ENCODE peak calls at places on chromosomes 5 and 9, in four cellular contexts. H, Z, T and N are unnamed samples.

GRCh38 chr5:58890265-58890664 is 307.4 kb downstream of the RAB3C start:
- DNase-seq in T (no peak), H (no peak), Z (no peak), N (no peak)

GRCh38 chr9:3087697-3088096 is 243.8 kb upstream of the PUM3 start:
- DNase-seq in T (no peak), Z (no peak), H (no peak), N (peak)

GRCh38 chr5:78591227-78591626 is 57.3 kb downstream of the LHFPL2 start:
- DNase-seq in T (no peak), H (no peak), Z (peak), N (peak)

GRCh38 chr5:33362915-33363314 is 77.8 kb upstream of the TARS1 start:
- DNase-seq in H (no peak), Z (peak), T (peak), N (peak)

GRCh38 chr9:136093995-136094881 is 851 bp downstream of the NACC2 start:
- DNase-seq in H (peak), T (no peak), Z (peak), N (peak)

GRCh38 chr5:110900829-110901228 is 162.0 kb downstream of the SLC25A46 start:
- DNase-seq in Z (peak), H (no peak), T (no peak), N (no peak)

GRCh38 chr9:93257808-93258331 is 73.9 kb downstream of the WNK2 start:
- DNase-seq in T (peak), Z (no peak), H (no peak), N (no peak)

GRCh38 chr9:111542497-111543254 is 17.7 kb downstream of the ZNF483 start:
- DNase-seq in H (no peak), Z (peak), T (no peak), N (peak)

GRCh38 chr9:111839981-111840380 is 45.2 kb upstream of the SHOC1 start:
- DNase-seq in T (no peak), H (no peak), Z (peak), N (no peak)

GRCh38 chr5:178432421-178433272 is 157.5 kb downstream of the COL23A1 start:
- DNase-seq in Z (no peak), H (no peak), T (no peak), N (no peak)

GRCh38 chr9:27838876-27839275 is 265.6 kb upstream of the C9orf72 start:
- DNase-seq in H (no peak), T (no peak), Z (no peak), N (no peak)

GRCh38 chr5:6772886-6773285 is 59.7 kb downstream of the TENT4A start:
- DNase-seq in H (no peak), T (no peak), Z (no peak), N (peak)

GRCh38 chr9:34485822-34486221 is 27.2 kb downstream of the DNAI1 start:
- DNase-seq in H (no peak), Z (no peak), T (no peak), N (no peak)

GRCh38 chr5:78701795-78702406 is 53.3 kb upstream of the LHFPL2 start:
- DNase-seq in T (no peak), Z (no peak), H (no peak), N (no peak)

GRCh38 chr9:78236511-78236950 is 656 bp downstream of the CEP78 start:
- DNase-seq in T (no peak), H (no peak), Z (no peak), N (no peak)

GRCh38 chr5:128539038-128539429 is 989 bp upstream of the FBN2 start:
- DNase-seq in T (no peak), H (no peak), Z (peak), N (peak)

GRCh38 chr5:67198917-67199316 is 2.3 kb upstream of the CD180 start:
- DNase-seq in T (no peak), H (no peak), Z (no peak), N (no peak)

GRCh38 chr9:114006931-114007691 is 71.0 kb downstream of the AMBP start:
- DNase-seq in Z (no peak), T (peak), H (no peak), N (no peak)

GRCh38 chr9:110655723-110656641 is 12.6 kb upstream of the MUSK start:
- DNase-seq in H (no peak), T (no peak), Z (peak), N (no peak)

GRCh38 chr5:6377121-6377520 is 1.2 kb downstream of the MED10 start:
- DNase-seq in T (peak), Z (peak), H (no peak), N (no peak)

GRCh38 chr5:150164640-150165039 is 1.9 kb upstream of the CDX1 start:
- DNase-seq in H (no peak), Z (peak), T (no peak), N (no peak)

GRCh38 chr5:148457183-148457620 is 73.4 kb downstream of the FBXO38 start:
- DNase-seq in H (no peak), Z (peak), T (no peak), N (peak)

GRCh38 chr5:142976861-142977260 is 206.7 kb downstream of the ARHGAP26 start:
- DNase-seq in T (no peak), Z (peak), H (no peak), N (no peak)

GRCh38 chr5:134879456-134879855 is 5.3 kb downstream of the TXNDC15 start:
- DNase-seq in H (no peak), T (no peak), Z (no peak), N (no peak)

GRCh38 chr5:43017438-43017820 is 22.7 kb downstream of the ANXA2R start:
- DNase-seq in T (peak), Z (peak), H (no peak), N (peak)

DNA sequence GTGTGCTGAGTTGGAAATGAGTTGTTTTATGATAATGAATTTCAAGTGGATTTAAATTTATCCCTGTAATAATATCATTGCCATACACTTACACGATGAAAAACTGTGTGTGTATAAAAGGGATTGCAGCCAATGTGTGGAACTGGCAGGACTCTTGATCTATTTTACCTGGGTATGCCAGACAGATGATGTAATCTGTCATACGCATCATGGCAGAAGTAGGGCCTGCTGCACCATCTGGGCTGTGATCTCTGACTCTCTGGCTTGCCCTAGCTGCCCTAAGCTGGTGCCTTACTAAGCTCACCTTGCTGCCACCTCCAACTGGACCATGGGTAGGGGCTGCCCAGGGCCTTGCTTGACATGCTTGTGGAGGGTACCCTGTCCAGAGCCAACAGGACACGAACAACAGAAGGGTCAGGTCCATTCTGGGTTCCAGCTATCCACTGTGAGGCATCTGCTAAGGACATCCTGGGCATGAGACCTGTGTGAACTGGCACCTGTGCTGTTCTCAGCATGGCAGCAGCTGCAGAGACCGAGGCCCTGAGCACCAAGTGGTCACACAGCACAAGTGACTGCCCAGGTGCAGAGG is 184.2 kb downstream of the FSTL4 start:
- DNase-seq in Z (no peak), T (no peak), H (no peak), N (no peak)
- H2BK15ac ChIP-seq in Z (no peak), T (no peak), H (no peak), N (no peak)

GRCh38 chr9:94885854-94886447 is 159.5 kb downstream of the AOPEP start:
- DNase-seq in T (no peak), Z (no peak), H (no peak), N (no peak)
- H2BK15ac ChIP-seq in T (no peak), Z (no peak), H (no peak), N (peak)

DNA sequence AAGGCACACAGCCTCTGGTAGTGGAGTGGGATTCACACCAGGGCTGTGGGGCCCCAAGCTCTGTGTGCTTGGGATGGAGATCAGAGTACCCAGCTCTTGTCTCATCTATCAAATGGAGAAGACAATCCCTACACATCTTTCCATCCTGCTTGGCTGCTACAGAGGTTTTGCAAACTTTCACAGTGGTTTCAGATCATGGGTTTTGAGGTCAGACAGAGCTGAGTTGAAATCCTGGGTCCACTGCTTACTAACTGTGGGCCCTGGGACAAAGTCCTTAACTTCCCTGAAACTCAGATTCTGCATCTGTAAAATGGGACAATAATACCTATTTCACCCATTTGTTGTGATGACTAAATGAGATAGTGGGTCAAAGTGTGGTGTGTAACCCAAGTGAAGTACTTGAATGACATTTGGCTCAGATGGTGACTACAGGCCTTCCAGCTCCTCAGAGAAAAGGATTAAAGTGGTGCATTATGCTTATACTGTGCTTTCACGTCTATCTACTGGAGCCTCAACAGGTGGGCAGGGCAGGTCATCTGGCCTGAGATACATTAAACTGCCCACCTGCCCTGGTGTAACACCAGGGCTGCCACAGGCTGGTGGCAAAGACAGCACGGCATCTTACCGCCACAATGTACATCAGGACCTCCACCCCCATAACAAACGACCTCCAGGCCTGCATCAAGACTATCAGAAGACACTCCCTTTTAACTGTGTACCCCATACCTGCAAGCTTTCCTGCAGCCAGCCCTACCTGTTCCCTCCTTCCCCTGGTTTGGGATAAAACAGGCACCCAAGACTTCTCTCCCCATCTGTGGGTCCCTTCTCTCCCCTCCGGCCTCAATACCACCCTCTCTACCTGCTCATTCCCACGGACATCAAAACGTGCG is 774 bp upstream of the TRAF1 start:
- DNase-seq in T (no peak), Z (no peak), H (no peak), N (no peak)
- H2BK15ac ChIP-seq in T (no peak), Z (peak), H (no peak), N (no peak)

DNA sequence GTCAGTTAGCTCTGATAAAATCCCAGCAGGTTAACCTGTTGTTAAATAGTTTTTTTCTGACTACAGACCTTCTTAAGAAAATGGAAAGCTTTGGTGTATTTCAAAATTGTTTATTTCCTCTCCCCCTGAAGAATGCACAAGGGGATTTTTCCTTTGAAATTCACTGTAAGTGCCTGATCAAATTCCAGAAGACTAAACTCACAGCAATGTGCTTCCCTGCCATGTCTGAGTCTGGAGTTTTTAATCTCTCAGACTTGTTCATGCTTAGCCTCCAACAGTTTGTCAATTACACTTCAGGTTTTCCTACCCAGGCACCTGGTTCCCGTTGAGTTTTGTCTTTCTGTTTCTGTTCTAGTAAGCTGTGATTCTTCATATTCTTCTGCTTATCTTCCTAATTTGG is 961.6 kb upstream of the CDH18 start:
- DNase-seq in Z (peak), H (no peak), T (no peak), N (peak)
- H2BK15ac ChIP-seq in Z (no peak), H (no peak), T (no peak), N (no peak)

GRCh38 chr9:107932601-107933000 is 443.0 kb upstream of the KLF4 start:
- DNase-seq in Z (no peak), T (no peak), H (no peak), N (no peak)

GRCh38 chr9:107933042-107933441 is 443.5 kb upstream of the KLF4 start:
- DNase-seq in H (no peak), Z (peak), T (no peak), N (no peak)

GRCh38 chr9:107929439-107929838 is 439.9 kb upstream of the KLF4 start:
- DNase-seq in T (no peak), H (no peak), Z (peak), N (no peak)

GRCh38 chr9:107932036-107932435 is 442.5 kb upstream of the KLF4 start:
- DNase-seq in T (no peak), H (no peak), Z (peak), N (no peak)

DNA sequence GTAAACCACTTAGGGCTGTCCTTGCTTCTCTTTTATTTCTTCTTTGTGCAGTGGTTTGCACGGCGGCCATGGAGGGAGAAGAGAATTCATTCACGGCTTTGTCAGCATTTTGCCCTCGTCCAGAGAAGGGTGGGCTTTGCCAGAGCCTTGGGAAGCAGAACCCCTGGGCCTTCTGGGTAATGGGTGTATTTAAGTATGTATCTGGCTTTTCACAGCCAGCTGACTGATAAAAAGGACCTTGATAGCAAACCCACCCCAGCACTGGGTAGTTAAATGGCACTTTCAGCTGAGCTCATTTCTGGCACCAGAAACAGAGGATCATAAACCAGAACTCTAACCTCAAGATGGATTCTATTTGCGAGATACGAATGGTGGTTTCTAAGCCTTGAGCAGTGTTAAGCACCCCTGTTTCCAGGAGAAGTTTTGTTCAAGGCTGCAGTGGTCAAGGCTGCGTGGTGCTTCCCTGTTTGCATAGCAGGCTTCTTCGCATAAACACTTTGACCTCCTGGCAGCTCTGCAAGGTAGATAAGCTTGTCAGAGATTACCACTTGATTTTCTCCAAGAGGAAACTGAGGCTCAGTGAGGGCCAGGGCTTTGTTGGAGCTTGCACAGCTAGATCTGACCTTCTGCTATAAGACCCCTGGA is 441.6 kb upstream of the KLF4 start:
- DNase-seq in T (no peak), Z (no peak), H (no peak), N (peak)
- H2BK15ac ChIP-seq in T (no peak), Z (no peak), H (no peak), N (no peak)

DNA sequence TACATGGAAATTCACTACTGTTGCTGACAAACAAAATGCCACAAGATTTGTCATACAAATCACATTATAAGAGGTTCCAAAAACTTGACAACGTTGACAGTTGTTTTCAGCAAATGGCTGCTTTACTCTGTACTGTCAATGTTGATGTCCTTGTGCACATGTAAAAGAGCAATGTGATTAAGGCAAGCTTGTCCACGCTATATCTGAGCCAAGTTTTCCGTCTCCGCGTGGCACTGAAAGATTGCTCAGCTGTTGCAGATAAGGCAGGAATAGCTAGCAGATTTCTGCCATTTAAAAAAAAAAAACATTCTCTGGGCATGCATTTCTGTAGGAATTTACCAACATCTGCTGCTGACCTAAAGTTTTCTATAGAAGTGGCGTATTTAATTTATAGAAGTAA is 46.4 kb upstream of the MEF2C start:
- DNase-seq in T (no peak), H (no peak), Z (no peak), N (no peak)
- H2BK15ac ChIP-seq in T (no peak), H (no peak), Z (no peak), N (no peak)